ENCODE peak calls at places on chromosomes 13 and 19, in nine cellular contexts. E is stimulated activated CD8-positive, alpha-beta memory T cell treated with anti-CD3 and anti-CD28 coated beads, Interleukin-2, amount 100 ng/mL, for 1 hour; R is heart right ventricle; J is T-helper 2 cell; L is pulmonary artery endothelial cell; P is suprapubic skin; V is nucleus accumbens; M is mucosa of gallbladder; S is activated naive CD4-positive, alpha-beta T cell treated with anti-CD3 and anti-CD28 coated beads, Interleukin-2, amount 50 U/mL, for 16 hours. I is an unnamed sample.

GRCh38 chr19:29971648-29972047 is 29.6 kb downstream of the URI1 start:
- DNase-seq in E (no peak), R (no peak), J (no peak), L (no peak), P (no peak), V (no peak), M (no peak), S (no peak), I (no peak)

GRCh38 chr13:48531416-48532145 is 1.3 kb downstream of the RCBTB2 start:
- DNase-seq in E (no peak), R (no peak), J (no peak), L (no peak), P (no peak), V (no peak), M (no peak), S (no peak), I (no peak)

GRCh38 chr19:4267101-4267900 is 11.8 kb upstream of the SHD start:
- DNase-seq in E (peak; percentile 30), R (peak; percentile 34), J (peak; percentile 38), L (no peak), P (no peak), V (no peak), M (peak; percentile 21), S (peak; percentile 68), I (peak; percentile 40)

GRCh38 chr13:93066187-93066586 is 160.4 kb upstream of the GPC6 start:
- DNase-seq in E (no peak), R (no peak), J (no peak), L (no peak), P (no peak), V (no peak), M (no peak), S (no peak), I (no peak)

GRCh38 chr13:58160980-58161379 is 529.4 kb downstream of the PCDH17 start:
- DNase-seq in E (no peak), R (no peak), J (no peak), L (no peak), P (no peak), V (no peak), M (no peak), S (no peak), I (no peak)

GRCh38 chr13:28794370-28794769 is 25.8 kb upstream of the MTUS2 start:
- DNase-seq in E (no peak), R (no peak), J (no peak), L (no peak), P (no peak), V (no peak), M (peak; percentile 41), S (no peak), I (no peak)

GRCh38 chr19:887072-887471 is 5.9 kb downstream of the MED16 start:
- DNase-seq in E (no peak), R (no peak), J (no peak), L (no peak), P (no peak), V (no peak), M (no peak), S (no peak), I (no peak)

GRCh38 chr13:47250141-47250540 is 353.3 kb upstream of the HTR2A start:
- DNase-seq in E (no peak), R (no peak), J (no peak), L (no peak), P (no peak), V (no peak), M (no peak), S (no peak), I (no peak)

GRCh38 chr13:93309886-93310520 is 83.4 kb downstream of the GPC6 start:
- DNase-seq in E (no peak), R (no peak), J (no peak), L (no peak), P (no peak), V (no peak), M (no peak), S (no peak), I (no peak)

GRCh38 chr19:43132696-43133095 is 50.2 kb upstream of the PSG2 start:
- DNase-seq in E (no peak), R (no peak), J (no peak), L (no peak), P (no peak), V (no peak), M (no peak), S (no peak), I (no peak)

GRCh38 chr19:19477705-19478383 is 37.5 kb downstream of the TSSK6 start:
- DNase-seq in E (no peak), R (no peak), J (no peak), L (no peak), P (peak; percentile 61), V (no peak), M (peak; percentile 43), S (no peak), I (no peak)

GRCh38 chr13:33347866-33348265 is 62.3 kb upstream of the STARD13 start:
- DNase-seq in E (no peak), R (no peak), J (no peak), L (no peak), P (no peak), V (no peak), M (no peak), S (no peak), I (no peak)

GRCh38 chr19:40266111-40266510 is 19.0 kb downstream of the AKT2 start:
- DNase-seq in E (no peak), R (peak; percentile 69), J (no peak), L (no peak), P (no peak), V (no peak), M (no peak), S (no peak), I (no peak)

GRCh38 chr19:17616961-17617806 is 61.7 kb downstream of the COLGALT1 start:
- DNase-seq in E (no peak), R (no peak), J (no peak), L (no peak), P (no peak), V (no peak), M (no peak), S (no peak), I (no peak)

GRCh38 chr19:1248454-1249297 is at the start of gene MIDN:
- DNase-seq in E (no peak), R (peak; percentile 88), J (peak; percentile 76), L (no peak), P (peak; percentile 92), V (peak; percentile 89), M (peak; percentile 83), S (peak; percentile 85), I (peak; percentile 76)

I was measured in activated T-helper 9 cell treated with anti-CD3 and anti-CD28 coated beads, Interleukin-2, amount 50 U/mL, for 16 hours.